ENCODE peak calls at places on chromosome 21, in eight cellular contexts. O is nucleus accumbens; J is GF-D8; T is NCI-H1092; G is cerebellar cortex; X is prostate gland; Y is bronchial epithelial cell; M is stimulated activated naive B cell treated with anti-CD40 and anti-IgM and Interleukin-4, amounts not matched to agents 10 μg/mL and 1 μg/mL and 100 μg/mL, for 72 hours. L is an unnamed sample.

GRCh38 chr21:34511154-34511553 is 856 bp downstream of the KCNE1 start:
- DNase-seq in M (no peak), G (no peak), J (no peak), O (no peak), T (no peak), X (no peak), Y (peak; percentile 65), L (no peak)

GRCh38 chr21:43292041-43292865 is 123.4 kb downstream of the CRYAA start:
- DNase-seq in X (no peak), G (no peak), M (no peak), J (no peak), T (no peak), Y (no peak), O (no peak), L (no peak)

GRCh38 chr21:41199123-41199522 is 31.2 kb downstream of the BACE2 start:
- DNase-seq in J (no peak), X (no peak), Y (no peak), O (no peak), G (no peak), M (no peak), T (no peak), L (no peak)

GRCh38 chr21:26844258-26845065 is 747 bp downstream of the ADAMTS1 start:
- DNase-seq in Y (no peak), G (no peak), O (peak; percentile 56), T (no peak), X (peak; percentile 26), J (no peak), M (no peak), L (no peak)

GRCh38 chr21:45892156-45892919 is 89.2 kb upstream of the COL6A1 start:
- DNase-seq in G (no peak), T (no peak), X (no peak), J (peak; percentile 77), M (no peak), O (no peak), Y (no peak), L (no peak)

GRCh38 chr21:28605138-28605537 is 387.5 kb downstream of the LTN1 start:
- DNase-seq in M (peak; percentile 3), Y (no peak), O (no peak), J (no peak), T (no peak), X (no peak), G (no peak), L (no peak)

GRCh38 chr21:14739590-14739989 is 193.5 kb upstream of the SAMSN1 start:
- DNase-seq in Y (no peak), J (no peak), X (no peak), G (no peak), M (no peak), O (no peak), T (no peak), L (no peak)

GRCh38 chr21:18373631-18374030 is 30.0 kb downstream of the TMPRSS15 start:
- DNase-seq in J (no peak), M (no peak), Y (no peak), X (no peak), G (no peak), O (no peak), T (no peak), L (no peak)